ENCODE peak calls at places on chromosomes 16 and 17, in four cellular contexts. I is sigmoid colon, G is suprapubic skin, F is upper lobe of left lung. Z is an unnamed sample.
A peak's percentile ranks its signal among the peaks of the same experiment; 100 is the strongest.

GRCh38 chr16:60217787-60218186 is 1483.7 kb upstream of the GOT2 start:
- DNase-seq in F (no peak), I (no peak), G (no peak), Z (no peak)

GRCh38 chr16:85393674-85394510 is 219.2 kb upstream of the GSE1 start:
- DNase-seq in I (peak; percentile 88), F (peak; percentile 92), G (peak; percentile 81), Z (no peak)

GRCh38 chr17:41917192-41917591 is 1.6 kb downstream of the ACLY start:
- DNase-seq in I (no peak), F (no peak), G (no peak), Z (no peak)

GRCh38 chr17:38897176-38897575 is 27.3 kb downstream of the LASP1 start:
- DNase-seq in G (no peak), F (no peak), I (peak; percentile 89), Z (no peak)

GRCh38 chr16:48234630-48235029 is 9.5 kb upstream of the LONP2 start:
- DNase-seq in F (no peak), I (no peak), G (no peak), Z (no peak)

GRCh38 chr17:52148969-52149351 is 9.6 kb downstream of the CA10 start:
- DNase-seq in F (no peak), G (no peak), I (no peak), Z (no peak)

GRCh38 chr17:56903560-56903959 is 10.3 kb downstream of the TRIM25 start:
- DNase-seq in F (no peak), I (no peak), G (no peak), Z (no peak)

GRCh38 chr17:28807925-28808641 is 34.5 kb downstream of the FAM222B start:
- DNase-seq in I (no peak), G (no peak), F (no peak), Z (peak; percentile 62)

GRCh38 chr17:50423553-50424159 is 2.4 kb upstream of the ACSF2 start:
- DNase-seq in I (peak; percentile 66), F (no peak), G (no peak), Z (no peak)

GRCh38 chr16:69131749-69132423 is 502 bp downstream of the CHTF8 start:
- DNase-seq in F (no peak), I (peak; percentile 90), G (peak; percentile 90), Z (no peak)

GRCh38 chr16:64428463-64428862 is 693.4 kb downstream of the CDH11 start:
- DNase-seq in F (no peak), I (no peak), G (no peak), Z (no peak)

GRCh38 chr16:24523569-24523968 is 15.8 kb upstream of the RBBP6 start:
- DNase-seq in G (no peak), I (no peak), F (no peak), Z (no peak)

GRCh38 chr16:21169249-21169981 is 10.9 kb downstream of the LDAF1 start:
- DNase-seq in G (no peak), I (no peak), F (no peak), Z (no peak)

GRCh38 chr17:40846515-40847155 is 20.4 kb downstream of the KRT12 start:
- DNase-seq in I (no peak), G (no peak), F (no peak), Z (no peak)

GRCh38 chr16:85352221-85352620 is 239.9 kb upstream of the CIBAR2 start:
- DNase-seq in F (no peak), I (no peak), G (no peak), Z (no peak)

GRCh38 chr16:68539704-68540370 is 746 bp downstream of the ZFP90 start:
- DNase-seq in F (no peak), G (no peak), I (no peak), Z (no peak)

GRCh38 chr17:75645501-75645888 is 12.3 kb downstream of the SMIM5 start:
- DNase-seq in G (no peak), I (peak; percentile 37), F (no peak), Z (no peak)

GRCh38 chr17:56870163-56870651 is 36.3 kb downstream of the DGKE start:
- DNase-seq in I (no peak), F (no peak), G (no peak), Z (no peak)

GRCh38 chr16:84312783-84313382 is 18.2 kb downstream of the WFDC1 start:
- DNase-seq in I (peak; percentile 65), G (no peak), F (peak; percentile 80), Z (no peak)

GRCh38 chr17:60392042-60392844 is at the start of gene USP32:
- DNase-seq in I (peak; percentile 99), F (peak; percentile 100), G (peak; percentile 99), Z (peak; percentile 82)

GRCh38 chr17:60390223-60390622 is 1.7 kb downstream of the USP32 start:
- DNase-seq in I (no peak), G (no peak), F (no peak), Z (no peak)

GRCh38 chr17:60392845-60393702 is 1.1 kb upstream of the USP32 start:
- DNase-seq in F (no peak), I (peak; percentile 70), G (peak; percentile 68), Z (no peak)

GRCh38 chr17:60391419-60392041 is 403 bp downstream of the USP32 start:
- DNase-seq in F (no peak), G (peak; percentile 90), I (no peak), Z (no peak)

GRCh38 chr17:60390881-60391418 is 983 bp downstream of the USP32 start:
- DNase-seq in I (no peak), G (no peak), F (no peak), Z (no peak)
- TF ChIP-seq POLR2AphosphoS5 in I (no peak), G (no peak), F (no peak), Z (no peak)

DNA sequence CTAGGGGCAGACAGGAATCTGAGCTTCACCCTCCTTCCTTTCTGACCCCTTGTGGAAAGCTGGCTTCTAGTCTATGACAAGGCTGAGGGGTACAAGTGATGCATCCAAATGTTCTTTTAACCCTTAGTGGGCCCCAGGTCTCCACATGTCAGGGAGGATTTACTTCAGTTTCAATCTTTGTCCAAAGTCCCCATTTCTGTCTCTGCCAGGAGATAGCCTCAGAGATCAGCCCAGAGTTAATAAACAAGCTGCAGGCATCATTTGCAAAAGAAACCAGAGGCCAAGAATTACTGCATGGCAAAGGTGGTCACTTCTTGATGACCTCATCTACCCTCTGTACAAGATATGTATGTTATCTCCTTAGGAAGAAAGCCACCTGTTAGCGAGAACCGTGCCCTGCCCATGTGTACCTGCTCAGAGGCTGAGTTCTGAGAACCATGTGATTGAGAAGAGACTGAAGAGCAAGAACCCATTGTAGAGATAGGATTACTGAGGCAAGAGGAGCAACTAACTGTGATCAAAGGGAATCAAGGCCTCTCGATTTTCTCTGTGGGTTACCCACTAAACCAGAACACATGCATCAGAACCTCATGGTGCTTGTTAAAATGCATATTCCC is 40.3 kb downstream of the SALL1 start:
- DNase-seq in F (no peak), G (no peak), I (no peak), Z (no peak)
- H3K4me1 ChIP-seq in F (no peaks in the 10 kb centered on the region), G (no peaks in the 10 kb centered on the region), I (no peaks in the 10 kb centered on the region), Z (no peaks in the 10 kb centered on the region)

GRCh38 chr17:1871743-1872142 is 41.9 kb downstream of the RPA1 start:
- DNase-seq in F (no peak), G (no peak), I (no peak), Z (no peak)
- H3K4me3 ChIP-seq in F (no peak overlapping the region), G (no peak overlapping the region), I (no peak overlapping the region), Z (no peak overlapping the region)

GRCh38 chr17:48161127-48161905 is 53.8 kb downstream of the SNX11 start:
- DNase-seq in I (no peak), F (no peak), G (no peak), Z (no peak)
- TF ChIP-seq POLR2AphosphoS5 in I (no peak), F (no peak), G (no peak), Z (no peak)

GRCh38 chr16:89325861-89326471 is 108.5 kb downstream of the ZNF778 start:
- DNase-seq in F (peak; percentile 69), I (peak; percentile 87), G (no peak), Z (no peak)

GRCh38 chr16:89322381-89323119 is 105.0 kb downstream of the ZNF778 start:
- DNase-seq in F (peak; percentile 67), G (peak; percentile 75), I (peak; percentile 88), Z (no peak)

GRCh38 chr16:89323120-89323960 is 105.8 kb downstream of the ZNF778 start:
- DNase-seq in G (peak; percentile 44), F (peak; percentile 45), I (peak; percentile 58), Z (no peak)

GRCh38 chr16:89326721-89327120 is 109.2 kb downstream of the ZNF778 start:
- DNase-seq in F (peak; percentile 25), G (no peak), I (no peak), Z (no peak)

DNA sequence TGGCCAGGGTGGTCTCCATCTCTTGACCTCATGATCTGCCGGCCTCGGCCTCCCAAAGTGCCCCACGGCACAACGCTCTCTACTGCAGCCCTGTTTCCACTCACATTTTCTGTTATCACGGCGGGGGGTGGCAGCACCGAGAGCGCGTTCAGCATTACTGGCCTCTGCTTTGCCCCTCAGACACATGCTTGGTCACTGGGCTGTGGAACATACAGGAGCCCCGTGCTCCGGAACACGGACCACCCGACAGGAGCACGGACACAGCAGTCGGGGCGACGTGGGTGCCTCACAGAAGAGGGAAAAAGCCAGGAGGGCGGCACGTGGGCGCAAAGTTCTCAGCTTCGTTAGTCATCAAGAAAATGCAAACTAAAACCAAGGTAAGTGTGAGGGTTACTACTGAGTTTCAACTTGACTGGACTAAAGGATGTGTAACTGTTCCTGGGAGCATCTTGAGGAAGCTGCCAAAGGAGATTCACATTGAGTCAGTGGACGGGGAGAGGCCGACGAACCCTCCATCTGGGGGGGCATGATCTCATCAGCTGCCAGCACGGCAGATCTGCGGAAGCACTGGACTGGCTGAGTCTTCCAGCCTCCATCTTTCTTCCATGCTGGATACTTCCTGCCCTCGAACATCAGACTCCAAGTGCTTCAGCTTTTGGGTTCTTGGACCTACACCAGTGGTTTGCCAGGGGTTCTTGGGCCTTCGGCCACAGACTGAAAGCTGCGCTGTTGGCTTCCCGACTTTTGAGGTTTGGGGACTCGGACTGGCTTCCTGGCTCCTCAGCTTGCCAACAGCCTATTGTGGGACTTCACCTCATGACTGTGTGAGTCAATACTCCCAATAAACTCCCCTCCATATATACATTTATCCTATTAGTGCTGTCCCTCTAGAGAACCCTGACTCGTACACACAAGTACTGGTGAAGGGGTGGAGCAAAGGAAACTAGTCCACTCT is 106.8 kb downstream of the ZNF778 start:
- DNase-seq in F (peak; percentile 45), G (no peak), I (peak; percentile 60), Z (no peak)
- H3K4me1 ChIP-seq in F (peaks cover 83% of the 10 kb centered on the region), G (peaks cover 72% of the 10 kb centered on the region), I (peaks cover 77% of the 10 kb centered on the region), Z (peaks cover 93% of the 10 kb centered on the region)

GRCh38 chr17:8746501-8747236 is 2.0 kb upstream of the CCDC42 start:
- DNase-seq in G (no peak), I (no peak), F (no peak), Z (no peak)
- H3K4me3 ChIP-seq in G (peak overlapping the region; percentile 81), I (peak overlapping the region; percentile 75), F (peak overlapping the region; percentile 59), Z (peak overlapping the region; percentile 62)

Z was measured in Panc1.